ENCODE peak calls at places on chromosome 7, in six cellular contexts. Q is prostate gland, J is breast epithelium, T is heart left ventricle, Z is right lobe of liver, N is A549. A is an unnamed sample.

GRCh38 chr7:115782716-115783460 is 247.7 kb downstream of the TFEC start:
- DNase-seq in J (no peak), Q (no peak), N (no peak), Z (no peak), T (no peak), A (no peak)

GRCh38 chr7:85175217-85175616 is 11.6 kb downstream of the SEMA3D start:
- DNase-seq in Z (no peak), T (no peak), J (no peak), Q (no peak), N (no peak), A (no peak)

GRCh38 chr7:29457141-29457561 is 106.5 kb upstream of the PRR15 start:
- DNase-seq in J (no peak), N (no peak), Z (no peak), T (no peak), Q (no peak), A (no peak)

GRCh38 chr7:19107392-19108147 is 9.9 kb downstream of the TWIST1 start:
- DNase-seq in Q (no peak), Z (no peak), J (no peak), T (peak), N (no peak), A (no peak)

GRCh38 chr7:156472267-156472666 is 168.3 kb upstream of the RNF32 start:
- DNase-seq in Z (no peak), J (no peak), T (no peak), N (no peak), Q (no peak), A (no peak)

GRCh38 chr7:110007316-110007910 is 1083.5 kb upstream of the LRRN3 start:
- DNase-seq in J (no peak), Z (no peak), T (no peak), Q (no peak), N (no peak), A (no peak)

GRCh38 chr7:149140784-149141183 is 6.5 kb upstream of the ZNF398 start:
- DNase-seq in J (no peak), T (no peak), Z (no peak), Q (no peak), N (no peak), A (no peak)

GRCh38 chr7:136064098-136064497 is 86.9 kb upstream of the MTPN start:
- DNase-seq in N (no peak), Q (no peak), Z (no peak), J (no peak), T (no peak), A (no peak)

GRCh38 chr7:114937422-114937821 is 15.5 kb downstream of the MDFIC start:
- DNase-seq in J (no peak), N (no peak), T (no peak), Z (no peak), Q (no peak), A (no peak)

GRCh38 chr7:39252916-39253315 is 275.2 kb downstream of the POU6F2 start:
- DNase-seq in Z (no peak), N (no peak), J (no peak), Q (no peak), T (no peak), A (no peak)

GRCh38 chr7:101111261-101111660 is 15.6 kb upstream of the SERPINE1 start:
- DNase-seq in J (no peak), Q (no peak), N (no peak), T (no peak), Z (no peak), A (no peak)

GRCh38 chr7:80359029-80359428 is 152.8 kb downstream of the GNAT3 start:
- DNase-seq in Z (no peak), N (no peak), J (no peak), T (no peak), Q (no peak), A (no peak)

DNA sequence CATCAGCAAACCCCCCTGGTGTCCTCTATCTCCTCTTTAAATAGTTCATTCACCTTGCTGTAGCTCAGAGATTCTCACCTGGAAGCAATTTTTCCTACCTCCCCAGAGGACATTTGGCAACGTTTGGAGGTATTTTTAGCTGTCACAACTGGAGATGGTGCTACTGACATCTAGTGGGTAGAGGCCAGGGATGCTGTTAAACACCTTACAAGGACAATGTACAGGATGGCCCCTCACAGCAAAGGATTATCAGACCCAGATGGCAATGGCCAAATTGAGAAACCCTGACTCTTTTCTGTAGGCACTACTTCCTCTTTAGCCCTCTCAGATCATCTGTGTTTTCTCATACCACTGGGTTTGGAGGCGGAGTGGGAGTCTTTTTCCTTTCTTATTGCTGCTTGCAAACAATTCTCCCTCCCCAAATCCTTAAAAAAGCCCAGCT is 13.2 kb upstream of the TRA2A start:
- DNase-seq in T (no peak), N (no peak), Z (no peak), J (no peak), Q (no peak), A (no peak)
- TF ChIP-seq CTCF in T (peak), N (peak), Z (peak), J (no peak), Q (no peak), A (no peak)

GRCh38 chr7:141737118-141737835 is 881 bp upstream of the SSBP1 start:
- DNase-seq in J (no peak), Z (no peak), T (no peak), N (no peak), Q (no peak), A (no peak)

GRCh38 chr7:141742229-141742628 is 4.1 kb downstream of the SSBP1 start:
- DNase-seq in Z (no peak), T (no peak), J (no peak), N (no peak), Q (no peak), A (no peak)

GRCh38 chr7:141738592-141739013 is 445 bp downstream of the SSBP1 start:
- DNase-seq in J (no peak), T (no peak), Z (no peak), N (no peak), Q (no peak), A (no peak)

GRCh38 chr7:141739250-141739649 is 1.1 kb downstream of the SSBP1 start:
- DNase-seq in T (no peak), Q (no peak), N (no peak), Z (no peak), J (no peak), A (no peak)

DNA sequence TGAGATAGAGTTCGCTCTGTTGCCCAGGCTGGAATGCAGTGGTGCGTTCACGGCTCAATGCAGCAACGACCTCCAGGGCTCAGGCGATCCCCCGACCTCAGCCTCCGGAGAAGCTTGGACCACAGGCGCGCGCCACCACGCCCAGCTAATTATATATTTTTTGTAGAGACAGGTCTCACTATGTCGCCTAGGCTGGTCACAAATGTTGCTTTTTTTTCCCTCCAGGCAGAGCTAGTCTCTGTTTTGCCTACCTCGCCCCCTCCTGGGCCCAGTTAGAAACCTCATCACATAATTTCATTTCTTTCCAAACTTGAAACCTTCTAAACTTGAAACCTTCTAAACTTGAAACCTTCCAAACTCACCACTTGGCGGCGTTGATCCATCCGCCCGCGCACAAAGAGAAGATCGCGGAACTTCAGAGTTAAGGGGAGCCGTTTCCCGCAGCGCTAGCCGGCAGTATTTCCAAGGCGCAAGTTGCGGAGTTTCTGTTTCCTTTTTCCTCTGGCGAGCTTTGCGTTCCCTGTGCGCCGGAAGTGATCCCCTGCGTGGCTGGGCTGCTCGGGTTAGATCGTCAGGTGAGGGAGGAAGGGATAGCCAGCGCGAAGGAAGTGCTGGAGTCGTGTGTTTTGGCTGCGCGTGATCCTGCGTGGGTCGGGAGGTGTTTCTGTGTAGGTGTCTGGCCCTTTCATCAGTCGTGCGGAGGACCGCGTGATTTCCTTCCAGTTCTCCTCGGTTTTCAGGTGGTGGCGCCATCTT is at the start of gene SSBP1:
- DNase-seq in N (peak), T (peak), Z (peak), Q (peak), J (peak), A (peak)
- TF ChIP-seq POLR2A in N (peak), T (peak), Z (peak), Q (peak), J (peak), A (peak)

GRCh38 chr7:83520706-83521105 is 128.2 kb downstream of the SEMA3E start:
- DNase-seq in Z (no peak), N (no peak), J (no peak), T (no peak), Q (no peak), A (no peak)
- H3K27ac ChIP-seq in Z (no peak), N (no peak), J (no peak), T (no peak), Q (no peak), A (no peak)

GRCh38 chr7:36390199-36391090 is 783 bp downstream of the ANLN start:
- DNase-seq in T (peak), Q (peak), J (peak), Z (peak), N (peak), A (no peak)
- TF ChIP-seq CTCF in T (no peak), Q (no peak), J (no peak), Z (no peak), N (no peak), A (no peak)

DNA sequence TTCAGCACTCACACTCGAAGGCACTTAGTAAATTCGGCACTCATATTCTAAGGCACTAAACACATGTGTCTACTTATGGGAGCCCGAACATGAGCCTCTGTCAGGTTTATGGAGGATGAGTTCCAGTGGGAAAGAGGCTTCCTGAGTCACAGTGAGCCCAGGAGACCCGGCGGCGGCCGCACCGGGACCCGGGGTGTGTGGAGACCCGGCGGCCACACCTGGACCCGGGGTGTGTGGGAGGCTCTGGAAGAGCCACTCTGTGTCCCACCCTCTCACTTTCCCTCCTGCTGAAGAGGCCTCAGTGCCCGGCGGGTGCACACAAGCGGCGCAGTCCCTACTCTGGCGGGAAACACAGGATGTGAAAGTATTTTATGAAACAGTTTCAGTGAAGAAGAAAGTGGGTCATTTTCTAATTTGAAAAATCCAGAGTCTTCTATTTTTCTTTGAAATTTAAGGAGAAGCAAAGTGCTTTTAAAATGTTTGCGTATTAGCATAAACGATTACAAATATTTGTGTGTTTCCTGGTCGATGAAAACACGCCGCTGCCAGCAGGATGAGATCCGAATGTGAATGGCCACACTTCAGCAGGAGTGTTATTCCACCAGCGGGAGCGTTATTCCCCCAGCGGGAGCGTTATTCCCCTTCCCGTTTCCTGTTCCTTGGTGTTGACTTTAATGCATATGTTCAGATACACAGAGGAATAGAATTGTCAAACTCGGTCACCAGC is 625.1 kb downstream of the DNAJB6 start:
- DNase-seq in T (no peak), N (no peak), Q (no peak), J (no peak), Z (no peak), A (no peak)
- TF ChIP-seq POLR2A in T (no peak), N (no peak), Q (no peak), J (no peak), Z (no peak), A (no peak)

GRCh38 chr7:134708692-134709091 is 62.0 kb downstream of the BPGM start:
- DNase-seq in Q (no peak), Z (no peak), T (no peak), N (no peak), J (no peak), A (no peak)
- H3K27ac ChIP-seq in Q (peak), Z (no peak), T (no peak), N (no peak), J (no peak), A (no peak)

DNA sequence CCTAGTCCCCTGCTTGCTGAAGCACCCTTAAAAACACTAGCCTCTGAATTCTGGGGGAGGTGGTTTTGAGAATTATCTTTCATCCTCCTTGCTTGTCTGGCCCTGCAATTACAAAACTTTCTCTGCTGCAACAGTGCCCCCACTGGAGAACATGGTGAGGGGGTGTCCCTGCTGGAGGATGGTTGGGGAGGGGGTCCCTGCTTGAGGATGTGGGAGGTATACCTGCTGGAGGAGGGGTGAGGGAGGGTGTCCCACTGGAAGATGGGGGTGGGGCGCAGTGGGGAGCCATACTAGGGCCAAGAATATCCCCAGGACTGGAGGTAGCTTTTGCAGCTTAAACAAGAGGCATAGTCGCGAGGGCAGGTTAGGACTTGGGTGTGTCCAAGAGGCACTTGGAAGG is 3.2 kb upstream of the POLM start:
- DNase-seq in Z (no peak), T (no peak), N (no peak), J (no peak), Q (no peak), A (no peak)
- TF ChIP-seq CTCF in Z (no peak), T (no peak), N (no peak), J (no peak), Q (no peak), A (no peak)